ENCODE peak calls at places on chromosomes 12 and 14, in four cellular contexts. P is neural progenitor cell, V is psoas muscle, L is OCI-LY7. K is an unnamed sample. For H3K36me3, the result is how much of the 10 kb centered on the place peaks cover.

GRCh38 chr12:712172-712863 is 40.1 kb upstream of the WNK1 start:
- DNase-seq in P (no peak), V (no peak), L (no peak), K (no peak)

GRCh38 chr12:132444957-132445883 is 44.7 kb upstream of the FBRSL1 start:
- DNase-seq in P (peak), V (no peak), L (peak), K (peak)

GRCh38 chr12:538731-539539 is 79.2 kb downstream of the B4GALNT3 start:
- DNase-seq in P (no peak), V (peak), L (no peak), K (no peak)

GRCh38 chr12:98259667-98260066 is 255.7 kb upstream of the TMPO start:
- DNase-seq in P (no peak), V (no peak), L (peak), K (no peak)

GRCh38 chr12:32754101-32754500 is 1.6 kb downstream of the YARS2 start:
- DNase-seq in P (no peak), V (no peak), L (no peak), K (no peak)

GRCh38 chr14:49957089-49957852 is 64.4 kb downstream of the ARF6 start:
- DNase-seq in P (no peak), V (no peak), L (no peak), K (no peak)

GRCh38 chr14:32620303-32620702 is 291.2 kb downstream of the AKAP6 start:
- DNase-seq in P (no peak), V (no peak), L (no peak), K (no peak)

GRCh38 chr12:69396041-69396440 is 36.5 kb downstream of the YEATS4 start:
- DNase-seq in P (no peak), V (no peak), L (no peak), K (no peak)

GRCh38 chr14:68544150-68544892 is 248.5 kb downstream of the ZFP36L1 start:
- DNase-seq in P (no peak), V (peak), L (no peak), K (no peak)

GRCh38 chr14:76089151-76089550 is 62.6 kb upstream of the GPATCH2L start:
- DNase-seq in P (no peak), V (no peak), L (no peak), K (no peak)

GRCh38 chr12:117587646-117588287 is 226.3 kb upstream of the NOS1 start:
- DNase-seq in P (peak), V (peak), L (peak), K (peak)

GRCh38 chr14:38201137-38201828 is 6.4 kb upstream of the SSTR1 start:
- DNase-seq in P (no peak), V (no peak), L (no peak), K (no peak)

GRCh38 chr14:99883866-99884650 is 90.8 kb downstream of the EML1 start:
- DNase-seq in P (peak), V (no peak), L (no peak), K (no peak)

GRCh38 chr14:30708157-30708556 is 86.0 kb downstream of the SCFD1 start:
- DNase-seq in P (peak), V (no peak), L (no peak), K (no peak)

GRCh38 chr12:21925296-21925913 is 15.8 kb downstream of the ABCC9 start:
- DNase-seq in P (no peak), V (no peak), L (no peak), K (no peak)

GRCh38 chr12:112151766-112152541 is 26.6 kb downstream of the TRAFD1 start:
- DNase-seq in P (no peak), V (no peak), L (no peak), K (peak)

GRCh38 chr12:116964004-116964739 is 53.4 kb downstream of the FBXW8 start:
- DNase-seq in P (no peak), V (no peak), L (no peak), K (no peak)

GRCh38 chr12:116361404-116362223 is 84.1 kb upstream of the MED13L start:
- DNase-seq in P (no peak), V (peak), L (peak), K (no peak)

GRCh38 chr14:63896278-63896720 is 43.5 kb downstream of the SYNE2 start:
- DNase-seq in P (no peak), V (no peak), L (no peak), K (no peak)

GRCh38 chr12:104522985-104523719 is 66.4 kb downstream of the CHST11 start:
- DNase-seq in P (no peak), V (no peak), L (peak), K (no peak)

GRCh38 chr12:5433081-5433839 is 1.4 kb downstream of the NTF3 start:
- DNase-seq in P (peak), V (no peak), L (no peak), K (peak)
- H3K4me3 ChIP-seq in P (peak), V (peak), L (peak), K (peak)

GRCh38 chr12:101327054-101327453 is 47.1 kb downstream of the UTP20 start:
- DNase-seq in P (no peak), V (no peak), L (no peak), K (no peak)

GRCh38 chr12:101327547-101327946 is 47.6 kb downstream of the UTP20 start:
- DNase-seq in P (no peak), V (no peak), L (no peak), K (no peak)

GRCh38 chr12:101325590-101325989 is 45.7 kb downstream of the UTP20 start:
- DNase-seq in P (no peak), V (no peak), L (no peak), K (no peak)

GRCh38 chr12:101323255-101323654 is 43.4 kb downstream of the UTP20 start:
- DNase-seq in P (no peak), V (no peak), L (no peak), K (no peak)

GRCh38 chr12:101328917-101329316 is 49.0 kb downstream of the UTP20 start:
- DNase-seq in P (no peak), V (no peak), L (no peak), K (no peak)
- H3K36me3 ChIP-seq in P (under half), V (under half), L (half or more), K (under half)

GRCh38 chr12:106581543-106582263 is 1.1 kb upstream of the RFX4 start:
- DNase-seq in P (peak), V (no peak), L (no peak), K (peak)

GRCh38 chr12:106583578-106584103 is 837 bp downstream of the RFX4 start:
- DNase-seq in P (peak), V (no peak), L (no peak), K (peak)

GRCh38 chr12:106584104-106585064 is 1.6 kb downstream of the RFX4 start:
- DNase-seq in P (peak), V (no peak), L (no peak), K (peak)

GRCh38 chr12:106582264-106582591 is 576 bp upstream of the RFX4 start:
- DNase-seq in P (no peak), V (no peak), L (no peak), K (peak)

GRCh38 chr12:106582661-106583577 is at the start of gene RFX4:
- DNase-seq in P (peak), V (no peak), L (no peak), K (peak)
- H3K4me3 ChIP-seq in P (peak), V (peak), L (no peak), K (peak)

DNA sequence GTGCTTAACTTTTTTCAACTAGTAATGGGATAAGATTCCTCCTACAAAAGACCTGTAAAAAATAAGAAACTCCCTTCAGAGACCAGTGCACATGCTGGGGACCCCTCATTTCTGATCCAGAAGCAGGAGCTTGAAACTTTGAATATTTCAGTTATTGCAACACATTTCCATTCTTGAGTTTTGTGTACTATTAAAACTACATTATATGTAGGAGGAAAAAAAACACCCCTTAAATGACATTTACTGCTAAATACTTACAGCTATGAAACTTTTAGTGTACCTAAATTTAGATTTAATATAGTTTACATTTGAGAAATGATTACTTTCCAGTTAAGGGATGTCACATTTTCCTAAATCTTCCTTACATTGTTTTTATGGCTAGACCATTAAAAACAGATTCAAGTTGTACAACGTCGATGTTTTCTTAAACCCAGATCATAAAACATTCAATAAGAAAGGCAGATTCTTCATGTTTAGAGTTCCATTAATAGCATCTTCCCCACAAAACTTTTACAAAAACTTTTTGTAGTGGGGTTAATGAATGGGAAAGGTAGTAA is 4.1 kb downstream of the LRIG3 start:
- DNase-seq in P (no peak), V (no peak), L (no peak), K (no peak)
- H3K36me3 ChIP-seq in P (under half), V (under half), L (under half), K (under half)

GRCh38 chr12:11877869-11878780 is 192.6 kb upstream of the BCL2L14 start:
- DNase-seq in P (peak), V (no peak), L (no peak), K (peak)
- H3K4me3 ChIP-seq in P (no peak), V (no peak), L (no peak), K (no peak)

GRCh38 chr12:6945613-6946012 is 1.8 kb downstream of the C12orf57 start:
- DNase-seq in P (no peak), V (no peak), L (peak), K (no peak)

GRCh38 chr12:6943719-6944380 is at the start of the genes C12orf57 and RNU7-1:
- DNase-seq in P (peak), V (peak), L (peak), K (peak)

GRCh38 chr12:6946033-6946919 is 2.5 kb downstream of the C12orf57 start:
- DNase-seq in P (peak), V (peak), L (peak), K (peak)

GRCh38 chr12:6943387-6943718 is 263 bp upstream of the RNU7-1 start:
- DNase-seq in P (peak), V (peak), L (peak), K (peak)

DNA sequence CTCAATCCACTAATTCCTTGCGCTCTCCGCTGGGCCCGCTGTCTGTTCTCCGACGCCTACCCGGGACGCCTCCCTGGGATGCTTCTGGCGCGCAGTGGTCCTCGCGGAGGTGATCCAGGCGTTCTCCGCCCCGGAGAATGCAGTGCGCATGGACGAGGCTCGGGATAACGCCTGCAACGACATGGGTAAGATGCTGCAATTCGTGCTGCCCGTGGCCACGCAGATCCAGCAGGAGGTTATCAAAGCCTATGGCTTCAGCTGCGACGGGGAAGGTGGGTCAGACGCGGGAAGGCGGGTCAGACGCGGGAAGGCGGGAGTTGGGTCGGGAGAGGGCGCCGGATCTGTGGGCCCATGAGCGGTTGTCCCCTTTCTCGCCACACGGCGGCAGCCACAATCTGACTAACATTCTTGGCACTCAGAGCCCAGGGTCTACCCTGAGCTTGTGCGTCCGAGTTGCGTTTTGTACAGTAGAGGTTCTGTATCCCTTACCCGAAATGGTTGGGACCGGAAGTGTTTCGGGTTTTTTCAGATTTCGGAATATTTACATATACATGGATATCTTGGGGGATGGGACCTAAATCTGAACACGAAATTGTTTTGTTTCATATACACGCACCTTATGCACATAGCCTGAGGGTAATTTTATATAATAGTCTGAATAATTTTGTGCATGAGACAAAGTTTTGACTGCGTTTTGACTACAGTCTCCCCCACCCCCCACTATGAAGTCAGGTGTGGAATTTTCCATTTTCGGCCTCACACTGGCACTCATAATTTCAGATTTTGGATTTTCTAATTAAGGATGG is 762 bp downstream of the C12orf57 start:
- DNase-seq in P (peak), V (peak), L (peak), K (peak)
- H3K36me3 ChIP-seq in P (under half), V (under half), L (under half), K (under half)

GRCh38 chr14:105397350-105397931 is 897 bp upstream of the TEX22 start:
- DNase-seq in P (no peak), V (peak), L (no peak), K (no peak)
- H3K4me3 ChIP-seq in P (no peak), V (peak), L (peak), K (no peak)

DNA sequence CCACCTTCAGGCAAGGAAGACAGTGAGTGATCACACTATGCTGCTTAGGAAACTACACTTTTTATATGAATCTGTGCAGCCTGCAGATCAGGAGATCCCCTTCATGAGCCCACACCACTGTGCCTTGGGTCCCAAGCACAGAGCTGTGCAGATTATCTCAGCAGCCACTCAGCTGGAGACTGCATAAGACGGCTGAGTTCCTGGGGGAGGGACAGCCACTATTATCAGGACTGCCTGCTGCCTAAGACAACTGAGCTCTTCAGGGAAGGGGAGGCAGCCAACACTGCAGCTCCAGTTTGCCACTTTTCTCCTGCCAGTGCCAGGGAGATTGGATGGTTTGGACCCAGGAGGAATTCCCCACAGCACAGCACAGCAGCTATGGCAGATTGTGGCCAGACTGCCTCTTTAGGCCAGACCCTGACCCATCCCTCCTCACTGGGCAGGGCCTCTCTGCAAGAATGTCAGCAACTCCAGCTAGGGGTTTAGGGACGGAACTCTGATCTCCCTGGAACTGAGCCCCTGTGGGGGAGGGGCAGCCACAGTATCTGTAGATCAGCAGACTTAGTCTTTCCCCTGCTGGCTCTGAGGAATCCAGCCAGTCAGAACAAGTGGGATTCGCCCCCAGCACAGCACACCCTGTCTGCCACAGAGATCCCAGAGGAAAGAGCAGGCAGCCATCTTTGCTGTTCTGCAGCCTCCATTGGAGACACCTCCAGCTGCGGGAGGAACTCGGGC is 141.3 kb downstream of the KLHL28 start:
- DNase-seq in P (peak), V (no peak), L (no peak), K (no peak)
- H3K36me3 ChIP-seq in P (under half), V (under half), L (under half), K (under half)

GRCh38 chr14:105581551-105582341 is 55.4 kb downstream of the TMEM121 start:
- DNase-seq in P (no peak), V (peak), L (peak), K (peak)
- H3K4me3 ChIP-seq in P (no peak), V (no peak), L (peak), K (no peak)

GRCh38 chr12:31289443-31289842 is 36.5 kb downstream of the SINHCAF start:
- DNase-seq in P (no peak), V (no peak), L (no peak), K (no peak)
- H3K36me3 ChIP-seq in P (half or more), V (under half), L (half or more), K (half or more)